ENCODE peak calls at places on chromosomes 3 and 15, in four cellular contexts. J, I, Q and L are unnamed samples. For H3K4me1, the result is how much of the 10 kb centered on the place peaks cover.

GRCh38 chr3:11385329-11385728 is 113.1 kb downstream of the ATG7 start:
- DNase-seq in J (no peak), Q (no peak), I (no peak), L (no peak)

GRCh38 chr3:77303943-77304778 is 264.3 kb downstream of the ROBO2 start:
- DNase-seq in J (no peak), I (no peak), Q (no peak), L (no peak)

GRCh38 chr3:170307998-170308398 is 49.5 kb upstream of the SKIL start:
- DNase-seq in Q (no peak), I (no peak), J (peak), L (peak)

GRCh38 chr3:46943237-46944187 is 33.0 kb downstream of the CCDC12 start:
- DNase-seq in Q (no peak), J (peak), I (no peak), L (peak)

GRCh38 chr3:125594581-125595011 is 701 bp downstream of the OSBPL11 start:
- DNase-seq in Q (peak), I (no peak), J (no peak), L (peak)

GRCh38 chr3:23459915-23460546 is 256.9 kb downstream of the UBE2E2 start:
- DNase-seq in J (no peak), Q (no peak), I (no peak), L (no peak)

GRCh38 chr3:118272976-118273375 is 761.7 kb downstream of the IGSF11 start:
- DNase-seq in J (no peak), I (no peak), Q (no peak), L (no peak)

GRCh38 chr3:169668081-169668956 is 4.8 kb upstream of the MECOM start:
- DNase-seq in Q (peak), I (no peak), J (peak), L (peak)

GRCh38 chr3:172709776-172710708 is 825 bp downstream of the NCEH1 start:
- DNase-seq in J (peak), Q (peak), I (no peak), L (peak)

GRCh38 chr3:14719006-14719405 is 44.1 kb downstream of the C3orf20 start:
- DNase-seq in Q (no peak), I (no peak), J (no peak), L (no peak)

GRCh38 chr15:45157056-45157455 is 27.3 kb downstream of the DUOX1 start:
- DNase-seq in I (no peak), Q (no peak), J (no peak), L (no peak)

GRCh38 chr3:25655659-25656058 is 9.0 kb downstream of the TOP2B start:
- DNase-seq in I (no peak), Q (no peak), J (no peak), L (no peak)

GRCh38 chr3:100087203-100087602 is 27.1 kb downstream of the FILIP1L start:
- DNase-seq in Q (no peak), I (no peak), J (no peak), L (no peak)

GRCh38 chr15:70154440-70155347 is 57.0 kb upstream of the TLE3 start:
- DNase-seq in Q (peak), J (no peak), I (peak), L (peak)

GRCh38 chr3:81339040-81339845 is 422.2 kb downstream of the GBE1 start:
- DNase-seq in I (no peak), J (no peak), Q (no peak), L (peak)

GRCh38 chr3:159239054-159239453 is 437.2 kb downstream of the MFSD1 start:
- DNase-seq in Q (no peak), J (no peak), I (no peak), L (no peak)

GRCh38 chr15:58919232-58919631 is 14.2 kb downstream of the SLTM start:
- DNase-seq in Q (no peak), I (no peak), J (no peak), L (no peak)

GRCh38 chr3:184542577-184542976 is 19.0 kb upstream of the EPHB3 start:
- DNase-seq in Q (no peak), J (no peak), I (no peak), L (no peak)

GRCh38 chr3:183917776-183918175 is 33.1 kb upstream of the PARL start:
- DNase-seq in Q (no peak), J (no peak), I (no peak), L (no peak)

GRCh38 chr3:120544361-120544760 is 51.8 kb upstream of the NDUFB4 start:
- DNase-seq in Q (no peak), I (no peak), J (no peak), L (no peak)

GRCh38 chr3:56724580-56725142 is 41.6 kb upstream of the TASOR start:
- DNase-seq in Q (no peak), J (no peak), I (no peak), L (no peak)

GRCh38 chr15:90571063-90571541 is 41.4 kb downstream of the CRTC3 start:
- DNase-seq in I (no peak), J (no peak), Q (no peak), L (peak)

GRCh38 chr15:90572893-90573292 is 43.2 kb downstream of the CRTC3 start:
- DNase-seq in Q (no peak), I (no peak), J (no peak), L (no peak)

GRCh38 chr15:90565866-90566265 is 36.1 kb downstream of the CRTC3 start:
- DNase-seq in Q (no peak), J (no peak), I (no peak), L (no peak)

GRCh38 chr15:90570643-90571042 is 40.9 kb downstream of the CRTC3 start:
- DNase-seq in J (no peak), I (no peak), Q (no peak), L (no peak)
- H3K4me1 ChIP-seq in J (under half), I (under half), Q (under half), L (under half)

GRCh38 chr15:29666241-29666640 is 156.0 kb downstream of the TJP1 start:
- DNase-seq in J (no peak), I (no peak), Q (no peak), L (no peak)
- H3K27ac ChIP-seq in J (no peak), I (no peak), Q (no peak), L (no peak)

GRCh38 chr3:177751770-177752169 is 554.5 kb upstream of the TBL1XR1 start:
- DNase-seq in I (no peak), J (peak), Q (no peak), L (no peak)
- H3K4me1 ChIP-seq in I (under half), J (under half), Q (under half), L (under half)

DNA sequence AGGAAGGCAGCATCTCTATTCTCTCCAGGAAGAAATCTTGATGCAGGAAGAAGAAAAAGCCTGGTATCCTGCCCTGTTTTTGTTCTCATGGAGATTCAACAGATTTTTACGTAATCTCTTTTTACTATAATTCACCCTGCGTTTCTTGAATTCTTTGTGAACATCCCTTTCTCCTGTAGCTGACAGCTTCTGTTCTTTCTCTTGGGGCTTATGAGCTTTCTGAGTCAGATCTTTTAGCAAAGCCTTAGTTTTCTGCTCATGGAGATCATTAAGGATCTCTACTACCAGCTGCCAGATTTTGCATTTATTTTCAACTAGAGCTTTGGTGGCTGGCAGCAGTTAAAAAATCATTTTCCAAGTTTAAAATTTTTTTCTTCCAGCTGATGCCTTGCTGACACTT is 51.6 kb downstream of the MOBP start:
- DNase-seq in Q (no peak), J (no peak), I (no peak), L (no peak)
- H3K27ac ChIP-seq in Q (no peak), J (no peak), I (no peak), L (no peak)

GRCh38 chr15:39432935-39433334 is 147.9 kb upstream of the THBS1 start:
- DNase-seq in I (no peak), Q (no peak), J (no peak), L (no peak)

GRCh38 chr15:39432007-39432406 is 148.9 kb upstream of the THBS1 start:
- DNase-seq in Q (no peak), I (no peak), J (no peak), L (no peak)

GRCh38 chr15:39429898-39430357 is 151.0 kb upstream of the THBS1 start:
- DNase-seq in J (peak), I (no peak), Q (no peak), L (peak)

GRCh38 chr15:39430389-39430788 is 150.5 kb upstream of the THBS1 start:
- DNase-seq in I (no peak), Q (no peak), J (no peak), L (no peak)

GRCh38 chr15:39431371-39431770 is 149.5 kb upstream of the THBS1 start:
- DNase-seq in Q (no peak), J (no peak), I (no peak), L (no peak)
- H3K4me1 ChIP-seq in Q (under half), J (half or more), I (under half), L (under half)

GRCh38 chr15:101068523-101068960 is 149.4 kb downstream of the LRRK1 start:
- DNase-seq in J (no peak), I (peak), Q (no peak), L (no peak)

GRCh38 chr15:101071651-101072050 is 152.5 kb downstream of the LRRK1 start:
- DNase-seq in J (no peak), Q (no peak), I (peak), L (no peak)

GRCh38 chr15:101070024-101070423 is 150.9 kb downstream of the LRRK1 start:
- DNase-seq in J (no peak), Q (no peak), I (peak), L (no peak)

GRCh38 chr15:101068961-101069734 is 150.0 kb downstream of the LRRK1 start:
- DNase-seq in Q (peak), I (peak), J (no peak), L (no peak)

DNA sequence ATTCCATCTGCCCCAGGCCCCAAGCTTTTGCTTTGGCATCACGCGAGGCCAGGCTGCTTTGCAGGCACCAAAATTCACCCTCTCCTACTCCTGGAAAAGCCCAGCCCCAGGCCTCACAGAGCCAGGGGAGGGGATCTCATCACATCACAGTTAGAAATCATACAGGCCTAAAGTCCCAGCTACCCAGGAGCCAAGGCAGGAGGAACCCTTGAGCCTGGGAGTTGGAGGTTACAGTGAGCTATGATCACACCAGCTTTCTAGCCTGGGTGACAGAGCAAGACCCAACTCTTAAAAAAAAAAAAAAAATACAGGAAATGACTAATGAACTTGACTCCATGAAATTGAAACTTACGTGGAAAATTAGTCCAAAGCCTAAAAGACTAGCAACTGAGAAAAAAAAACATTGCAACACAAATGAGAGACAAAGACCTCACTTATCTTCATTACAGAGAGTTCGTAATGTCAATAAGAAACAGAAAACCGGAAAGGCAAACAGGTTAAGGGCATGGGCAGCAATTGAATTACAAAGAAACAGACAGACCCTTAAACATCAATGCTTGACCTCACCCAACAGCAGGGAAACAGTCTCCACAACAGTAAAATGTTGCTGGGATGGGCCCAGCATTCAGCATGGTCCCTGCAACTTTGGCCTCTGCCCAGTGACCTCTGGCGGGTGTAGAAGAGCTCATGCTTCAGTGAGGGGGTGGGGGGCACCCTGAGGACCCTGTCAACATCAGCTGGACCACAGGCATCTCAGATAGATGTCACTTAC is 151.5 kb downstream of the LRRK1 start:
- DNase-seq in I (peak), Q (peak), J (no peak), L (no peak)
- H3K27ac ChIP-seq in I (peak), Q (peak), J (peak), L (peak)

DNA sequence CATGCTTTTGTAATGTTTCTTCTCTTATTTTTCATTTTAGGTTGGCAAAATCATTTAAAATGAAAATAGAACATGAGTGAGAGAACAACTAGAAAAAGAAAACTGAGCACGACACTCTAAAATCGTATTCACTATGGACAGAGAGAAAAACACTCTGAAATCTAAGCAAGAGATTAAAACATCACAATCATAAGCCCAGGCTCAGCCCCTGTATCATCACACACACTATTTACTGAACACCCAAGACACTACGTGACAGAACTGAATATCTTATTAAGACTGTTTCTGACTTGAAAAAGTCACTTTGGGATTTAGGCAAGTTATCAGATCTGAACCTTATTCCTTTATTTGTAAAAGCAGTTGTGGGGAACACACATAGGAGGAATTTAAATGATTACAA is 82.6 kb upstream of the PLXND1 start:
- DNase-seq in I (no peak), J (no peak), Q (no peak), L (no peak)
- H3K4me1 ChIP-seq in I (under half), J (under half), Q (under half), L (under half)

GRCh38 chr3:58661836-58662235 is 4.7 kb downstream of the FAM3D start:
- DNase-seq in I (no peak), J (no peak), Q (no peak), L (no peak)

GRCh38 chr3:58667229-58667628 is 655 bp upstream of the FAM3D start:
- DNase-seq in I (no peak), Q (no peak), J (peak), L (peak)

GRCh38 chr3:58666683-58667082 is at the start of gene FAM3D:
- DNase-seq in I (no peak), J (peak), Q (no peak), L (peak)

GRCh38 chr3:58665410-58665809 is 1.2 kb downstream of the FAM3D start:
- DNase-seq in I (no peak), Q (no peak), J (no peak), L (peak)

DNA sequence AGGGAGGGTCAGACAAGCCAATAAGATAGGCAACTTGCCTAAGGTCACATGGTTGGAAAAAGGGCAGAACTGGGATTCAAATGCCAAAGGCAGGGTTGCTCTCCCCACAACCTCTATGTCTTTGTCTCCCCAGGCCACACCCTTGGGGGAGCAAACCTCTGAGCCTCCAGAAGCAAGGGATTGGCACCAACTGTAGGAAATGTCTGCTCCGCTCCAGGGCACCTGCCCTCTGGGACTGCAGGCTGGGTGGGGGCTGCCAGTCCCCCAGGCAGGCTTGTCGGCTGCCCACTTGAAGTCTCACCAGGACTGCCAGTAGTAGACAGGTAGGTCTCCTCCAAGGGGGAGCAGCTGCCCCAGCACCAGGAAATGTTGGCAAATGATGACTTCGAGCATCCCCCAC is 2.0 kb downstream of the FAM3D start:
- DNase-seq in I (no peak), Q (no peak), J (no peak), L (no peak)
- H3K27ac ChIP-seq in I (no peak), Q (no peak), J (peak), L (no peak)